ENCODE peak calls at places on chromosome 10, in four cellular contexts. R is mesendoderm, B is HCT116, K is aorta. H is an unnamed sample.

GRCh38 chr10:118754132-118754555 is 626 bp downstream of the CACUL1 start:
- DNase-seq in R (peak; percentile 85), B (no peak), K (peak; percentile 62), H (peak; percentile 48)

GRCh38 chr10:17848646-17849045 is 39.5 kb downstream of the MRC1 start:
- DNase-seq in R (no peak), B (no peak), K (no peak), H (no peak)

GRCh38 chr10:76491216-76491615 is 1059.8 kb downstream of the LRMDA start:
- DNase-seq in R (no peak), B (no peak), K (no peak), H (no peak)

GRCh38 chr10:110074986-110075664 is 67.3 kb downstream of the ADD3 start:
- DNase-seq in R (peak; percentile 58), B (no peak), K (no peak), H (no peak)

GRCh38 chr10:94103902-94104301 is 110.2 kb downstream of the PLCE1 start:
- DNase-seq in R (no peak), B (no peak), K (no peak), H (no peak)

GRCh38 chr10:110513949-110514348 is 16.2 kb downstream of the DUSP5 start:
- DNase-seq in R (no peak), B (no peak), K (no peak), H (no peak)

GRCh38 chr10:5818894-5819293 is 5.7 kb upstream of the GDI2 start:
- DNase-seq in R (no peak), B (no peak), K (peak; percentile 64), H (no peak)

GRCh38 chr10:49179699-49180511 is 8.3 kb downstream of the TMEM273 start:
- DNase-seq in R (no peak), B (no peak), K (peak; percentile 34), H (no peak)

GRCh38 chr10:48671914-48672595 is 12.6 kb upstream of the WDFY4 start:
- DNase-seq in R (peak; percentile 23), B (no peak), K (no peak), H (no peak)

GRCh38 chr10:116385994-116386809 is 41.4 kb upstream of the PNLIPRP3 start:
- DNase-seq in R (peak; percentile 46), B (peak; percentile 22), K (no peak), H (no peak)

GRCh38 chr10:7553531-7553930 is 113.2 kb downstream of the ITIH5 start:
- DNase-seq in R (no peak), B (no peak), K (no peak), H (no peak)

GRCh38 chr10:31929986-31930675 is 1.5 kb upstream of the ARHGAP12 start:
- DNase-seq in R (peak; percentile 69), B (no peak), K (no peak), H (no peak)

GRCh38 chr10:30435068-30435422 is 1.1 kb downstream of the MAP3K8 start:
- DNase-seq in R (peak; percentile 57), B (no peak), K (peak; percentile 72), H (no peak)

GRCh38 chr10:6279540-6280267 is 77.0 kb downstream of the PFKFB3 start:
- DNase-seq in R (peak; percentile 97), B (peak; percentile 61), K (peak; percentile 75), H (peak; percentile 61)

GRCh38 chr10:98264378-98265065 is 3.5 kb downstream of the LOXL4 start:
- DNase-seq in R (no peak), B (no peak), K (no peak), H (no peak)

GRCh38 chr10:100129424-100129823 is 47.8 kb upstream of the CPN1 start:
- DNase-seq in R (no peak), B (no peak), K (no peak), H (no peak)

GRCh38 chr10:51285586-51285985 is 211.3 kb downstream of the PRKG1 start:
- DNase-seq in R (no peak), B (no peak), K (no peak), H (no peak)

GRCh38 chr10:287814-288213 is 152.6 kb downstream of the ZMYND11 start:
- DNase-seq in R (peak; percentile 84), B (peak; percentile 53), K (no peak), H (peak; percentile 61)

GRCh38 chr10:815338-816104 is 116.0 kb downstream of the LARP4B start:
- DNase-seq in R (peak; percentile 44), B (no peak), K (no peak), H (no peak)

GRCh38 chr10:77111611-77112550 is 525.7 kb downstream of the KCNMA1 start:
- DNase-seq in R (peak; percentile 76), B (peak; percentile 16), K (no peak), H (peak; percentile 58)

GRCh38 chr10:98694014-98694413 is 247.3 kb upstream of the HPS1 start:
- DNase-seq in R (no peak), B (no peak), K (no peak), H (no peak)

GRCh38 chr10:62554632-62555199 is 180.5 kb downstream of the ZNF365 start:
- DNase-seq in R (peak; percentile 94), B (peak; percentile 8), K (no peak), H (no peak)

GRCh38 chr10:103960103-103960502 is 6.8 kb upstream of the SLK start:
- DNase-seq in R (no peak), B (no peak), K (no peak), H (no peak)

GRCh38 chr10:80459047-80459865 is 5.1 kb downstream of the TSPAN14 start:
- DNase-seq in R (peak; percentile 79), B (no peak), K (peak; percentile 84), H (peak; percentile 79)

GRCh38 chr10:70652761-70653657 is 19.3 kb upstream of the ADAMTS14 start:
- DNase-seq in R (no peak), B (no peak), K (peak; percentile 79), H (peak; percentile 45)

GRCh38 chr10:119759832-119760231 is 34.0 kb downstream of the INPP5F start:
- DNase-seq in R (no peak), B (no peak), K (no peak), H (no peak)

GRCh38 chr10:58444876-58445275 is 59.7 kb downstream of the TFAM start:
- DNase-seq in R (peak; percentile 4), B (no peak), K (no peak), H (no peak)

GRCh38 chr10:89476150-89476549 is 59.2 kb downstream of the SLC16A12 start:
- DNase-seq in R (no peak), B (no peak), K (no peak), H (peak; percentile 25)

GRCh38 chr10:89476676-89477075 is 58.7 kb downstream of the SLC16A12 start:
- DNase-seq in R (no peak), B (no peak), K (no peak), H (peak; percentile 81)

GRCh38 chr10:89475137-89475536 is 60.3 kb downstream of the SLC16A12 start:
- DNase-seq in R (no peak), B (no peak), K (no peak), H (no peak)

GRCh38 chr10:89474452-89474851 is 60.1 kb downstream of the IFIT5 start:
- DNase-seq in R (no peak), B (no peak), K (no peak), H (no peak)

GRCh38 chr10:89475567-89475966 is 59.8 kb downstream of the SLC16A12 start:
- DNase-seq in R (no peak), B (no peak), K (no peak), H (no peak)
- H3K4me1 ChIP-seq in R (peaks cover 4% of the 10 kb centered on the region), B (no peaks in the 10 kb centered on the region), K (peaks cover 8% of the 10 kb centered on the region), H (peaks cover 43% of the 10 kb centered on the region)

DNA sequence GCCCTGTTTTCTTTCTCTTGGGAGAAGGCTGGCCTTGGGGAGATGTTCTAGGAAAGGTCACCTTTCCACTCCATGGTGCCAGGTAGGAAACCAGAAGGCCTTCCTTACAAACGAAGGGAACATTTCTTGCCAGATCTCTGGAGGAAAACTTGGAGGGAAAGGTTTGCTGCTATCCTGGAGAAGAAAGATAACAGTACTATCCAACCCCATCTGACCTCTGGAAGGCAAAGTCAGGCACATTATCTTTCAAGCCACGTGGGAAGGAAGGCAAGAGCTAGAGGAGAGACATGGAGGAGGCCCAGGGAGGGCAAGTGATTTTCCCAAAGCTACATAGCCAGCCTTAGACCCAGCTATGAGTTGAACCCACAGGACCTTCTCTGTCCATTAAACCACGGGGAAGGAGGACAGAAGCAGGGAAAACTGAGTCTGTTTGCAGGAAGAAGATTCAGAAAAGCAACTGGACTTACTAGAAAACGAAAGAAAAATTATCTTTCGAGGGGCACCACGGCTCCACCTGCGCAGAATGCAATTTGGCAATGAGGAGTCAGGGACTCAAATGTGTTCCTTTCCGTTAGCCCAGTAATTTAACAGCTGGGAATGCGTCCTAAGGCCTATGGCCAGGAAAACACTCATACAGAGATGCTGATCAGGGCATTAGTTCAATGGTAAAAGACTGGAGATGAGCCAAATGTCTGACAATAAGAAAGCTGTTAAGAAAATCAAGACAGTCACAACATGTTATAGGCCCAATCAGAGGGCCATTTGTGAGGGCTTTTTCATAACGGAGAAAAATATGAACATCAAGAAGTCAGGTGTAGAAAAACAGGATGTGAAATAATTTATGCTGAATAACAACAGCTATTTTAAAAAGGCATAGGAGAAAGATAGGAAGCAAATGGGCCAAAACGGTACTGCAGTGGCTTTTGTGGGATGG is 32.0 kb upstream of the PSAP start:
- DNase-seq in R (no peak), B (no peak), K (no peak), H (no peak)
- H3K4me1 ChIP-seq in R (no peaks in the 10 kb centered on the region), B (peaks cover 5% of the 10 kb centered on the region), K (no peaks in the 10 kb centered on the region), H (no peaks in the 10 kb centered on the region)

GRCh38 chr10:132537713-132538020 is at the start of gene INPP5A:
- DNase-seq in R (no peak), B (no peak), K (no peak), H (no peak)

GRCh38 chr10:132539431-132539839 is 1.8 kb downstream of the INPP5A start:
- DNase-seq in R (no peak), B (no peak), K (peak; percentile 73), H (no peak)

GRCh38 chr10:132536964-132537712 is 449 bp upstream of the INPP5A start:
- DNase-seq in R (peak; percentile 99), B (peak; percentile 85), K (peak; percentile 100), H (peak; percentile 100)

GRCh38 chr10:132538790-132539421 is 1.3 kb downstream of the INPP5A start:
- DNase-seq in R (no peak), B (no peak), K (no peak), H (no peak)

GRCh38 chr10:132538031-132538789 is 623 bp downstream of the INPP5A start:
- DNase-seq in R (no peak), B (no peak), K (peak; percentile 64), H (no peak)
- H3K4me1 ChIP-seq in R (peaks cover 3% of the 10 kb centered on the region), B (peaks cover 10% of the 10 kb centered on the region), K (no peaks in the 10 kb centered on the region), H (peaks cover 55% of the 10 kb centered on the region)

DNA sequence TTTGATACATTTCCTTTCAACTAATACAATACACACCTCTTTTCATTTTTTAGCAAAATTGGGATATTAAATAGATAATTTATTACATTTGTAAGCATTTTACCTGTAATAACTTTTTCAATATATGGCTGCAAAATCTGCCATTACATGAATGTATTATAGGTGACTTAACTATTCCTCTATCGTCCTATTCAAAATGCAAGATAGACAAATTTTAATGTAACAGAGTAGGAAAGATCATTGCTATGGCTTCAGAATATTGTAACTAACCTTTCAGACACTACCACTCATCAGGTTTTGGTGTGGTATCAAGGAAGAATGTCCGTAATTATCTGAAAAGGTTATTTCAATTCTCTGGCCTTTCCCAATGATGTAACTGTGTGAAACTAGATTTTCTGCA is 211.3 kb downstream of the FAM107B start:
- DNase-seq in R (no peak), B (no peak), K (no peak), H (no peak)
- H3K4me1 ChIP-seq in R (peaks cover 2% of the 10 kb centered on the region), B (no peaks in the 10 kb centered on the region), K (no peaks in the 10 kb centered on the region), H (peaks cover 21% of the 10 kb centered on the region)

DNA sequence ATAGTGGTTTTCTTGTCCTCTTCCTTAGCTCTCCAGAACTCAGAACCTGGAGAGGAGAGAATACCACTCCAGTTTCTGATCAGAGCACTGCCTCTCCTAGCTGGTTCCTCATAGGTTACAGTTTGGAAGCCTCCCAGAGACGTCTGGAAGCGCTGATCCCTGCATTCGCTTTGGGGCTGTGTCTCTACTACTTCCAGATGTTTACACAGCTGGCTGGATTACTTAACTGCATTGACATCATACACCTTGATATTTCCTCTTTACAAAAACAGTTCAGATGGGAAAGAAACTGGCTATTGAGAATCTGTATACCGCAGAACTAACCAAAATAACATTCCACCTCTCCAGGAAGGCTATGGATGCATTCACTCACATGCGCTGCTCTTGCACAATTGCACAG is 327.2 kb upstream of the ZMIZ1 start:
- DNase-seq in R (no peak), B (no peak), K (no peak), H (no peak)
- H3K4me1 ChIP-seq in R (peaks cover 7% of the 10 kb centered on the region), B (no peaks in the 10 kb centered on the region), K (no peaks in the 10 kb centered on the region), H (peaks cover 11% of the 10 kb centered on the region)